ENCODE peak calls at places on chromosomes 3 and 15, in six cellular contexts. O is naive thymus-derived CD4-positive, alpha-beta T cell; S is NAMALWA; X is stimulated activated CD4-positive, alpha-beta T cell treated with anti-CD3 and anti-CD28 coated beads, Interleukin-1b, Interleukin-23, amount 100 ng/mL, for 1 hour; W is effector CD8-positive, alpha-beta T cell; K is activated T-helper 1 cell treated with anti-CD3 and anti-CD28 coated beads, Interleukin-12 subunit alpha, Interleukin-12 subunit beta, Interleukin-2, Interleukin-4 antibody, amounts not matched to agents 30 ng/mL and 10 ng/mL and 1 ng/mL, durations not matched to agents 14 hours and 24 hours and 36 hours. B is an unnamed sample.

GRCh38 chr3:45612918-45613602 is 18.5 kb downstream of the LIMD1 start:
- DNase-seq in O (no peak), W (no peak), K (no peak), S (peak), X (no peak), B (no peak)

GRCh38 chr15:64905119-64905831 is 6.4 kb upstream of the ANKDD1A start:
- DNase-seq in S (peak), O (peak), X (peak), K (peak), W (peak), B (peak)

GRCh38 chr3:66499881-66500574 is 794 bp downstream of the LRIG1 start:
- DNase-seq in S (no peak), X (no peak), K (peak), W (no peak), O (peak), B (peak)

GRCh38 chr15:101190196-101190595 is 61.7 kb downstream of the CHSY1 start:
- DNase-seq in X (no peak), W (no peak), K (no peak), O (no peak), S (no peak), B (no peak)

GRCh38 chr3:129608087-129608935 is 1.8 kb upstream of the PLXND1 start:
- DNase-seq in S (no peak), K (no peak), O (no peak), X (no peak), W (no peak), B (no peak)

GRCh38 chr15:64845183-64845611 is 3.5 kb downstream of the PLEKHO2 start:
- DNase-seq in K (no peak), X (no peak), O (no peak), S (no peak), W (no peak), B (no peak)

GRCh38 chr3:194840661-194841514 is 155.2 kb downstream of the FAM43A start:
- DNase-seq in X (no peak), K (no peak), W (no peak), O (no peak), S (no peak), B (no peak)

GRCh38 chr15:63218114-63218808 is 28.9 kb downstream of the RAB8B start:
- DNase-seq in O (no peak), S (no peak), X (no peak), W (no peak), K (no peak), B (no peak)

GRCh38 chr3:124246949-124247348 is 255.0 kb upstream of the ROPN1 start:
- DNase-seq in W (no peak), S (peak), O (no peak), K (no peak), X (no peak), B (no peak)

GRCh38 chr3:45966969-45967640 is 23.8 kb downstream of the CXCR6 start:
- DNase-seq in K (no peak), O (no peak), S (no peak), W (no peak), X (no peak), B (no peak)

GRCh38 chr15:90701880-90702630 is 15.1 kb upstream of the BLM start:
- DNase-seq in X (no peak), S (no peak), W (no peak), O (no peak), K (no peak), B (no peak)

GRCh38 chr15:84992157-84992940 is 10.7 kb downstream of the PDE8A start:
- DNase-seq in O (peak), X (no peak), K (no peak), W (no peak), S (no peak), B (peak)

GRCh38 chr3:164845739-164846138 is 232.6 kb downstream of the SI start:
- DNase-seq in K (no peak), O (no peak), X (no peak), W (no peak), S (no peak), B (no peak)